ENCODE peak calls at places on chromosomes 4 and X, in eight cellular contexts. D is Panc1, Y is body of pancreas, I is HFFc6, N is lung, G is dorsolateral prefrontal cortex, T is fibroblast of lung, H is GM12865. A is an unnamed sample.

GRCh38 chr4:128220286-128221235 is 67.1 kb downstream of the PGRMC2 start:
- DNase-seq in Y (no peak), D (no peak), I (peak), G (no peak), N (no peak), H (peak), T (peak), A (no peak)

GRCh38 chr4:14178421-14178820 is 550.9 kb upstream of the BOD1L1 start:
- DNase-seq in G (no peak), H (peak), T (peak), N (no peak), Y (no peak), I (peak), D (no peak), A (peak)

GRCh38 chr4:84325625-84326024 is 173.5 kb downstream of the NKX6-1 start:
- DNase-seq in D (no peak), I (no peak), N (no peak), H (no peak), Y (no peak), T (no peak), G (no peak), A (no peak)

GRCh38 chrX:129779747-129780146 is at the start of gene SASH3:
- DNase-seq in Y (no peak), D (no peak), H (peak), N (peak), T (no peak), I (no peak), G (no peak), A (peak)

GRCh38 chr4:126354784-126355183 is 1040.0 kb downstream of the FAT4 start:
- DNase-seq in T (no peak), G (no peak), Y (no peak), H (no peak), D (no peak), N (no peak), I (no peak), A (no peak)

GRCh38 chr4:5500165-5500564 is 208.2 kb downstream of the EVC2 start:
- DNase-seq in N (no peak), G (no peak), H (no peak), Y (no peak), T (peak), I (no peak), D (no peak), A (no peak)

GRCh38 chr4:158624889-158625478 is 46.7 kb downstream of the C4orf46 start:
- DNase-seq in G (no peak), I (peak), H (peak), Y (no peak), D (peak), T (peak), N (no peak), A (no peak)

GRCh38 chr4:17595471-17596005 is 18.5 kb downstream of the LAP3 start:
- DNase-seq in N (no peak), H (peak), T (no peak), G (no peak), Y (no peak), D (no peak), I (no peak), A (no peak)

GRCh38 chr4:86549163-86549788 is 44.8 kb upstream of the PTPN13 start:
- DNase-seq in I (peak), T (peak), H (no peak), N (no peak), D (no peak), Y (no peak), G (no peak), A (no peak)

GRCh38 chr4:143382539-143382938 is 45.9 kb downstream of the GAB1 start:
- DNase-seq in T (peak), Y (no peak), I (no peak), D (no peak), N (no peak), G (no peak), H (no peak), A (no peak)

GRCh38 chrX:136766785-136767103 is 14.0 kb downstream of the ARHGEF6 start:
- DNase-seq in D (no peak), Y (peak), N (no peak), G (no peak), H (no peak), I (no peak), T (no peak), A (no peak)

GRCh38 chrX:136768469-136769084 is 12.2 kb downstream of the ARHGEF6 start:
- DNase-seq in D (no peak), N (peak), I (peak), G (no peak), Y (peak), T (peak), H (peak), A (peak)

GRCh38 chrX:136765957-136766356 is 14.8 kb downstream of the ARHGEF6 start:
- DNase-seq in I (no peak), N (no peak), D (no peak), T (no peak), H (no peak), Y (no peak), G (no peak), A (no peak)

GRCh38 chrX:136764206-136764605 is 16.5 kb downstream of the ARHGEF6 start:
- DNase-seq in H (no peak), Y (no peak), G (no peak), N (no peak), I (no peak), D (no peak), T (no peak), A (no peak)

GRCh38 chrX:136767104-136767941 is 13.4 kb downstream of the ARHGEF6 start:
- DNase-seq in G (no peak), D (no peak), I (peak), H (peak), N (peak), Y (peak), T (peak), A (peak)
- TF ChIP-seq CTCF in G (no peak), D (peak), I (peak), H (no peak), N (no peak), Y (no peak), T (no peak), A (no peak)

GRCh38 chr4:28357985-28358384 is 1497.3 kb downstream of the STIM2 start:
- DNase-seq in I (peak), D (no peak), N (no peak), G (peak), H (no peak), Y (no peak), T (no peak), A (no peak)
- TF ChIP-seq CTCF in I (peak), D (no peak), N (no peak), G (peak), H (no peak), Y (no peak), T (peak), A (no peak)

GRCh38 chr4:67928547-67928946 is 34.7 kb downstream of the TMPRSS11A start:
- DNase-seq in H (no peak), I (no peak), Y (no peak), T (peak), G (no peak), D (no peak), N (no peak), A (no peak)
- TF ChIP-seq CTCF in H (no peak), I (no peak), Y (no peak), T (no peak), G (no peak), D (no peak), N (no peak), A (no peak)

GRCh38 chr4:103719320-103720204 is at the start of gene TACR3:
- DNase-seq in I (no peak), H (no peak), D (no peak), Y (no peak), G (no peak), T (peak), N (no peak), A (no peak)
- TF ChIP-seq CTCF in I (no peak), H (no peak), D (no peak), Y (no peak), G (no peak), T (no peak), N (no peak), A (no peak)

DNA sequence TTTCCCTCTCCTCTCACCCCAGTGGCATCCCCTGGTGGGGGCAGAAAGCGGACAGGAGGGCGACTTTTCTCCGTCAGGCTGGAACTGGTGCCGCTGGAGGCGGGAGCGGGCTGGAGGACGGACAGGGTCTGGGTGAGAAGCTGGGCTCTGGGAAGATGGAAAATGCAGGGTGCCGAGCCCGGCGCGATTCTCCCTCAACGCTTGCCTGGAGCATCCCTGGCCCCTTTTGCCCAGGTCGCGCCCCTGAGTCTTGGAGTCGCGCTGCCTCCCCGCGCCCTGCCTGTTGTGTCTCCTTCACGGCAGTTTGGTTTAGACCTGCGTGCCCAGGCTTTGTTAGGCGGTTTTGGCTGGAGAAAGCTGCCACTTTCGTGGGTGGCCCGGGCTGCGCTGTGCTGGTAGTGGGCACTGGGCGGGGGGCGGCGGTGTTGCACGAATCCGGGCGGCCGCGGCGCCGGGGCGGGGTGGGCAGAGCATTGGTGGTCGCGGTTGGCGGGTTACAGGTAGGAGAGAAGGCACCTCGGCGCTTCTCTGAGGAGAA is 2.0 kb downstream of the ADGRL3 start:
- DNase-seq in I (no peak), T (peak), G (no peak), N (no peak), Y (no peak), D (no peak), H (no peak), A (no peak)
- TF ChIP-seq CTCF in I (no peak), T (no peak), G (no peak), N (no peak), Y (no peak), D (no peak), H (no peak), A (no peak)

GRCh38 chr4:89913623-89914022 is 19.0 kb downstream of the MMRN1 start:
- DNase-seq in N (no peak), G (no peak), H (no peak), T (no peak), I (no peak), Y (no peak), D (no peak), A (no peak)

GRCh38 chr4:89915937-89916336 is 21.3 kb downstream of the MMRN1 start:
- DNase-seq in N (no peak), H (no peak), D (no peak), T (no peak), G (no peak), Y (no peak), I (no peak), A (no peak)

GRCh38 chr4:89915151-89915550 is 20.5 kb downstream of the MMRN1 start:
- DNase-seq in Y (no peak), N (no peak), T (no peak), G (no peak), H (no peak), I (no peak), D (no peak), A (no peak)

GRCh38 chr4:89914609-89915008 is 20.0 kb downstream of the MMRN1 start:
- DNase-seq in D (no peak), N (no peak), H (no peak), I (no peak), T (no peak), G (no peak), Y (no peak), A (no peak)
- TF ChIP-seq CTCF in D (no peak), N (no peak), H (no peak), I (no peak), T (no peak), G (peak), Y (no peak), A (no peak)

A was measured in activated CD8-positive, alpha-beta T cell treated with anti-CD3 and anti-CD28 coated beads for 36 hours.